ENCODE peak calls at places on chromosomes 1 and 21, in six cellular contexts. R is endodermal cell, T is lower lobe of right lung, X is heart left ventricle, K is Caco-2, Y is HFFc6. M is an unnamed sample.

GRCh38 chr21:27722095-27722494 is 755.2 kb upstream of the ADAMTS5 start:
- DNase-seq in R (peak; percentile 59), T (no peak), X (no peak), K (peak; percentile 18), Y (no peak), M (no peak)

GRCh38 chr1:216632980-216633379 is 90.2 kb downstream of the ESRRG start:
- DNase-seq in R (no peak), T (no peak), X (no peak), K (peak; percentile 4), Y (no peak), M (no peak)

GRCh38 chr1:52662645-52663313 is 29.8 kb downstream of the SHISAL2A start:
- DNase-seq in R (peak; percentile 90), T (no peak), X (no peak), K (peak; percentile 53), Y (peak; percentile 45), M (no peak)

GRCh38 chr1:196466656-196467055 is 141.6 kb downstream of the KCNT2 start:
- DNase-seq in R (no peak), T (no peak), X (no peak), K (no peak), Y (peak; percentile 82), M (no peak)

GRCh38 chr1:181077576-181078242 is 10.8 kb upstream of the IER5 start:
- DNase-seq in R (no peak), T (no peak), X (no peak), K (no peak), Y (peak; percentile 43), M (no peak)

GRCh38 chr1:197618065-197618464 is 157.2 kb downstream of the DENND1B start:
- DNase-seq in R (no peak), T (no peak), X (no peak), K (no peak), Y (no peak), M (no peak)

GRCh38 chr1:29783501-29784275 is 547.4 kb downstream of the PTPRU start:
- DNase-seq in R (no peak), T (no peak), X (no peak), K (no peak), Y (no peak), M (no peak)

GRCh38 chr1:176499671-176500070 is 36.7 kb downstream of the PAPPA2 start:
- DNase-seq in R (no peak), T (no peak), X (no peak), K (no peak), Y (no peak), M (no peak)

GRCh38 chr1:186178426-186179043 is 196.5 kb downstream of the TPR start:
- DNase-seq in R (no peak), T (no peak), X (no peak), K (no peak), Y (no peak), M (no peak)

GRCh38 chr1:224563666-224564065 is 52.5 kb upstream of the CNIH3 start:
- DNase-seq in R (no peak), T (no peak), X (no peak), K (no peak), Y (no peak), M (no peak)

GRCh38 chr21:35284199-35284598 is 235.1 kb upstream of the RUNX1 start:
- DNase-seq in R (no peak), T (no peak), X (peak; percentile 52), K (no peak), Y (no peak), M (no peak)

GRCh38 chr1:247431643-247432042 is 15.7 kb downstream of the NLRP3 start:
- DNase-seq in R (no peak), T (no peak), X (no peak), K (no peak), Y (no peak), M (no peak)

GRCh38 chr1:78279051-78279450 is 211.7 kb upstream of the PTGFR start:
- DNase-seq in R (no peak), T (no peak), X (no peak), K (no peak), Y (peak; percentile 85), M (no peak)

GRCh38 chr1:20854529-20854928 is 67.4 kb upstream of the HP1BP3 start:
- DNase-seq in R (no peak), T (no peak), X (no peak), K (no peak), Y (no peak), M (no peak)

GRCh38 chr1:91752324-91752723 is 133.6 kb downstream of the TGFBR3 start:
- DNase-seq in R (no peak), T (no peak), X (no peak), K (no peak), Y (no peak), M (no peak)

GRCh38 chr1:168320805-168321577 is 40.3 kb downstream of the TBX19 start:
- DNase-seq in R (peak; percentile 51), T (no peak), X (no peak), K (no peak), Y (peak; percentile 86), M (no peak)

GRCh38 chr1:168324745-168325425 is 44.2 kb downstream of the TBX19 start:
- DNase-seq in R (no peak), T (no peak), X (no peak), K (no peak), Y (no peak), M (no peak)

GRCh38 chr1:168319691-168320090 is 39.0 kb downstream of the TBX19 start:
- DNase-seq in R (peak; percentile 83), T (no peak), X (no peak), K (no peak), Y (no peak), M (no peak)

GRCh38 chr1:168320149-168320548 is 39.5 kb downstream of the TBX19 start:
- DNase-seq in R (no peak), T (no peak), X (no peak), K (no peak), Y (no peak), M (no peak)

GRCh38 chr1:168321945-168322344 is 41.3 kb downstream of the TBX19 start:
- DNase-seq in R (no peak), T (no peak), X (no peak), K (peak; percentile 31), Y (peak; percentile 71), M (no peak)
- TF ChIP-seq CTCF in R (peak; percentile 51), T (no peak), X (peak; percentile 30), K (peak; percentile 28), Y (peak; percentile 77), M (no peak)

GRCh38 chr1:104932949-104933679 is 1183.4 kb downstream of the AMY1C start:
- DNase-seq in R (peak; percentile 32), T (no peak), X (no peak), K (no peak), Y (no peak), M (no peak)

GRCh38 chr1:104932030-104932915 is 1182.6 kb downstream of the AMY1C start:
- DNase-seq in R (no peak), T (no peak), X (no peak), K (no peak), Y (no peak), M (no peak)

GRCh38 chr1:104929280-104929679 is 1179.6 kb downstream of the AMY1C start:
- DNase-seq in R (no peak), T (no peak), X (no peak), K (no peak), Y (no peak), M (no peak)

GRCh38 chr1:104933846-104934245 is 1184.1 kb downstream of the AMY1C start:
- DNase-seq in R (peak; percentile 57), T (peak; percentile 38), X (no peak), K (no peak), Y (no peak), M (no peak)
- TF ChIP-seq CTCF in R (peak; percentile 26), T (no peak), X (no peak), K (no peak), Y (no peak), M (no peak)

GRCh38 chr1:245212221-245212710 is 57.5 kb downstream of the KIF26B start:
- DNase-seq in R (peak; percentile 33), T (no peak), X (no peak), K (no peak), Y (no peak), M (no peak)

GRCh38 chr1:245211035-245211749 is 56.4 kb downstream of the KIF26B start:
- DNase-seq in R (peak; percentile 23), T (no peak), X (no peak), K (no peak), Y (no peak), M (no peak)

GRCh38 chr1:245211761-245212160 is 57.0 kb downstream of the KIF26B start:
- DNase-seq in R (peak; percentile 10), T (no peak), X (no peak), K (no peak), Y (no peak), M (no peak)

GRCh38 chr1:245215071-245215470 is 60.3 kb downstream of the KIF26B start:
- DNase-seq in R (no peak), T (no peak), X (no peak), K (no peak), Y (no peak), M (no peak)

DNA sequence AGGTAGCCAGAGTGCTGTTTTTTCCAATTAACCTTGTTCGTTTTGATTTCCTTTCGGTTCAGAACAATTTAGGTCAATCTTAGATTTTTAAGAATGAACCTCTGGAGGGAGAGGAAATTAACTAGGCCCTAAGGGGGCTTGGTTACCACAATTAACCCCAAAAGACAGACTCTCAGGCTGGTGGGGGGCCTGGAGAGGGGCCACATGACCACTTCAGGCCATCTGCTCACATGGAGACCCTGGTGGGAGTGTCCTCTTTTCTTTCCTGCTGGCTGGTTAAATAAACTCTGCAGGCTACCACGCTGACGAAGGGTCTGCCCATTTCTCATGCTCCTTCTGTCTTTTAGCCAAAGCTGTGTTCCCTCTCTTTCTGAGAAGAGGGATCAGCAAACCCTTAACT is 58.3 kb downstream of the KIF26B start:
- DNase-seq in R (no peak), T (no peak), X (no peak), K (no peak), Y (no peak), M (no peak)
- TF ChIP-seq CTCF in R (no peak), T (no peak), X (no peak), K (no peak), Y (no peak), M (no peak)

GRCh38 chr1:15578921-15579682 is 5.7 kb downstream of the AGMAT start:
- DNase-seq in R (no peak), T (no peak), X (no peak), K (no peak), Y (no peak), M (no peak)

GRCh38 chr1:15583016-15583706 is 1.7 kb downstream of the AGMAT start:
- DNase-seq in R (no peak), T (no peak), X (no peak), K (no peak), Y (no peak), M (no peak)

GRCh38 chr1:15579683-15580047 is 5.2 kb downstream of the AGMAT start:
- DNase-seq in R (no peak), T (no peak), X (no peak), K (no peak), Y (no peak), M (no peak)

DNA sequence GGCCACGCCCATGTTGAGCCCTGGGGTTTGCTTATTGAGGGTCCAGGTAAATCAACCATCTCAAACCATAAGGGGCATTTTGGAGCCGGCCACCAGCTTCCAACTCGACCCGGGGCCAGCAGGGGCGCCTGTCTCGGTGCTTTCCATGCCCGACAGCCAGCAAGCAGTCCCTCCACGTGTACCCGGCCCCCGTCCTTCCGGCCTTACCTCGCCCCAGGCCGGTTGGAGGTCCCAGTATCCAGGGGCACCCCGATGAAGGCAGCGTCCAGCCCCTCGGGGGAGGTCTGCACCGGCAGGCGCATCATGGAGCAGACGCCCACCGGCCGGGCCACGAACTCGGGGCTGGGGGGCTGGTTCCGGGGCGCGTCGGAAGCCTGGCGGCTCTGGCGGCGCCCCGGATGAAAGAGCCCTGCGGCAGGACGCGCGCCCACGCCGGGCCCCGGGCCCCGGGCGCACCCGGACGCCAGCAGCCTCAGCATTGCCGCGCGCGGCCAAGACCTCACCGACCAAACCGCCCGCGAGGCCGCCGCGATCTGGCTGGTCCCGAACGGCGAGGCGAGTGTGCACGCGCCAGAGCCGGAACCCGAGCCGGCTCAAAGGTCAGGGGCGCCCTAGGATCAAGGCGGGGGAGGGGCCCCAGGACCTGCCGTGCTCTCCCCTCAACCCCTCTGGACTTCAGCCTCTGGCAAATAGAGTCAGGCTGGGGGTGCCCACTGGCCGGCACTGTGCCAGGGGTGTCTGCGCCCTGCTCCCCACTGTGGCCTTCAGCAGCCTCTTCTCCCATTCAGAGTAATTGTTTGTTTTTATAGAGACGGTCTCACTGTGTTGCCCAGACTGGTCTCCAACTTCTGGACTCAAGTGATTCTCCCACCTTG is at the start of gene AGMAT:
- DNase-seq in R (peak; percentile 96), T (peak; percentile 50), X (peak; percentile 33), K (peak; percentile 81), Y (no peak), M (peak; percentile 52)
- TF ChIP-seq CTCF in R (peak; percentile 81), T (peak; percentile 21), X (no peak), K (peak; percentile 43), Y (peak; percentile 43), M (peak; percentile 67)